ENCODE peak calls at places on chromosomes 5 and 9, in ten cellular contexts. One of them, this sample, is unnamed.

GRCh38 chr5:126871441-126871840 is 94.5 kb downstream of the LMNB1 start:
- DNase-seq in NCI-H774: no peak
- DNase-seq in AG04450: no peak
- DNase-seq in cardiac muscle cell: no peak
- DNase-seq in cardiac fibroblast: peak; percentile 18
- DNase-seq in stimulated activated CD8-positive, alpha-beta memory T cell treated with anti-CD3 and anti-CD28 coated beads, Interleukin-15, amount 100 ng/mL, for 48 hours: no peak
- DNase-seq in activated T-cell treated with anti-CD3 and anti-CD28 coated beads for 4 hours: no peak
- DNase-seq in NCI-H748 treated with DMSO at 0.1 percent for 48 hours: no peak
- DNase-seq in ACHN: no peak
- DNase-seq in iPS-NIHi11: no peak
- DNase-seq in this sample: no peak

GRCh38 chr5:78699565-78700143 is 51.1 kb upstream of the LHFPL2 start:
- DNase-seq in stimulated activated CD8-positive, alpha-beta memory T cell treated with anti-CD3 and anti-CD28 coated beads, Interleukin-15, amount 100 ng/mL, for 48 hours: no peak
- DNase-seq in cardiac muscle cell: no peak
- DNase-seq in activated T-cell treated with anti-CD3 and anti-CD28 coated beads for 4 hours: no peak
- DNase-seq in NCI-H774: no peak
- DNase-seq in cardiac fibroblast: peak; percentile 80
- DNase-seq in NCI-H748 treated with DMSO at 0.1 percent for 48 hours: no peak
- DNase-seq in AG04450: peak; percentile 74
- DNase-seq in ACHN: peak; percentile 64
- DNase-seq in iPS-NIHi11: no peak
- DNase-seq in this sample: no peak

GRCh38 chr5:168659286-168659847 is 80.2 kb upstream of the PANK3 start:
- DNase-seq in AG04450: no peak
- DNase-seq in ACHN: no peak
- DNase-seq in activated T-cell treated with anti-CD3 and anti-CD28 coated beads for 4 hours: no peak
- DNase-seq in NCI-H748 treated with DMSO at 0.1 percent for 48 hours: no peak
- DNase-seq in cardiac muscle cell: no peak
- DNase-seq in iPS-NIHi11: no peak
- DNase-seq in NCI-H774: no peak
- DNase-seq in stimulated activated CD8-positive, alpha-beta memory T cell treated with anti-CD3 and anti-CD28 coated beads, Interleukin-15, amount 100 ng/mL, for 48 hours: no peak
- DNase-seq in cardiac fibroblast: no peak
- DNase-seq in this sample: no peak

GRCh38 chr5:178554311-178554710 is 35.9 kb downstream of the COL23A1 start:
- DNase-seq in cardiac muscle cell: no peak
- DNase-seq in stimulated activated CD8-positive, alpha-beta memory T cell treated with anti-CD3 and anti-CD28 coated beads, Interleukin-15, amount 100 ng/mL, for 48 hours: no peak
- DNase-seq in AG04450: no peak
- DNase-seq in NCI-H748 treated with DMSO at 0.1 percent for 48 hours: no peak
- DNase-seq in activated T-cell treated with anti-CD3 and anti-CD28 coated beads for 4 hours: no peak
- DNase-seq in ACHN: no peak
- DNase-seq in NCI-H774: no peak
- DNase-seq in iPS-NIHi11: no peak
- DNase-seq in cardiac fibroblast: no peak
- DNase-seq in this sample: no peak

GRCh38 chr9:23081377-23081776 is 634.8 kb downstream of the DMRTA1 start:
- DNase-seq in AG04450: no peak
- DNase-seq in NCI-H774: no peak
- DNase-seq in cardiac muscle cell: no peak
- DNase-seq in iPS-NIHi11: no peak
- DNase-seq in NCI-H748 treated with DMSO at 0.1 percent for 48 hours: no peak
- DNase-seq in ACHN: no peak
- DNase-seq in stimulated activated CD8-positive, alpha-beta memory T cell treated with anti-CD3 and anti-CD28 coated beads, Interleukin-15, amount 100 ng/mL, for 48 hours: no peak
- DNase-seq in activated T-cell treated with anti-CD3 and anti-CD28 coated beads for 4 hours: no peak
- DNase-seq in cardiac fibroblast: no peak
- DNase-seq in this sample: no peak

GRCh38 chr9:126150411-126151030 is 176.1 kb upstream of the MVB12B start:
- DNase-seq in stimulated activated CD8-positive, alpha-beta memory T cell treated with anti-CD3 and anti-CD28 coated beads, Interleukin-15, amount 100 ng/mL, for 48 hours: no peak
- DNase-seq in NCI-H774: peak; percentile 44
- DNase-seq in cardiac muscle cell: no peak
- DNase-seq in activated T-cell treated with anti-CD3 and anti-CD28 coated beads for 4 hours: no peak
- DNase-seq in NCI-H748 treated with DMSO at 0.1 percent for 48 hours: peak; percentile 55
- DNase-seq in AG04450: no peak
- DNase-seq in iPS-NIHi11: no peak
- DNase-seq in ACHN: no peak
- DNase-seq in cardiac fibroblast: no peak
- DNase-seq in this sample: peak; percentile 34

GRCh38 chr9:121350993-121351561 is 19.0 kb downstream of the STOM start:
- DNase-seq in cardiac muscle cell: peak; percentile 34
- DNase-seq in cardiac fibroblast: peak; percentile 97
- DNase-seq in NCI-H774: no peak
- DNase-seq in AG04450: peak; percentile 86
- DNase-seq in NCI-H748 treated with DMSO at 0.1 percent for 48 hours: no peak
- DNase-seq in stimulated activated CD8-positive, alpha-beta memory T cell treated with anti-CD3 and anti-CD28 coated beads, Interleukin-15, amount 100 ng/mL, for 48 hours: no peak
- DNase-seq in iPS-NIHi11: peak; percentile 38
- DNase-seq in activated T-cell treated with anti-CD3 and anti-CD28 coated beads for 4 hours: no peak
- DNase-seq in ACHN: peak; percentile 34
- DNase-seq in this sample: no peak

GRCh38 chr9:95276395-95276954 is 41.0 kb downstream of the FANCC start:
- DNase-seq in stimulated activated CD8-positive, alpha-beta memory T cell treated with anti-CD3 and anti-CD28 coated beads, Interleukin-15, amount 100 ng/mL, for 48 hours: no peak
- DNase-seq in cardiac muscle cell: no peak
- DNase-seq in cardiac fibroblast: no peak
- DNase-seq in iPS-NIHi11: no peak
- DNase-seq in activated T-cell treated with anti-CD3 and anti-CD28 coated beads for 4 hours: no peak
- DNase-seq in ACHN: no peak
- DNase-seq in NCI-H748 treated with DMSO at 0.1 percent for 48 hours: no peak
- DNase-seq in AG04450: no peak
- DNase-seq in NCI-H774: no peak
- DNase-seq in this sample: no peak

GRCh38 chr9:76365028-76365427 is 29.2 kb downstream of the RFK start:
- DNase-seq in stimulated activated CD8-positive, alpha-beta memory T cell treated with anti-CD3 and anti-CD28 coated beads, Interleukin-15, amount 100 ng/mL, for 48 hours: no peak
- DNase-seq in NCI-H774: no peak
- DNase-seq in iPS-NIHi11: peak; percentile 26
- DNase-seq in NCI-H748 treated with DMSO at 0.1 percent for 48 hours: no peak
- DNase-seq in ACHN: peak; percentile 89
- DNase-seq in cardiac muscle cell: no peak
- DNase-seq in activated T-cell treated with anti-CD3 and anti-CD28 coated beads for 4 hours: no peak
- DNase-seq in cardiac fibroblast: peak; percentile 43
- DNase-seq in AG04450: no peak
- DNase-seq in this sample: no peak

This sample was measured in stimulated activated effector memory CD8-positive, alpha-beta T cell treated with anti-CD3 and anti-CD28 coated beads, Interleukin-12 subunit alpha, Interleukin-12 subunit beta, amount 100 ng/mL, for 72 hours.